ENCODE peak calls at places on chromosomes 11 and 22, in four cellular contexts. One of them, this sample, is unnamed.

GRCh38 chr11:61545341-61545740 is 35.5 kb downstream of the SYT7 start:
- DNase-seq in tibial nerve: no peak
- DNase-seq in sigmoid colon: no peak
- DNase-seq in ovary: no peak
- DNase-seq in this sample: no peak

GRCh38 chr11:19117760-19118097 is 761 bp downstream of the ZDHHC13 start:
- DNase-seq in ovary: no peak
- DNase-seq in sigmoid colon: no peak
- DNase-seq in tibial nerve: no peak
- DNase-seq in this sample: no peak

GRCh38 chr11:14587203-14587602 is 56.4 kb upstream of the PDE3B start:
- DNase-seq in tibial nerve: no peak
- DNase-seq in sigmoid colon: no peak
- DNase-seq in ovary: no peak
- DNase-seq in this sample: no peak

GRCh38 chr11:68214173-68215086 is 1.3 kb upstream of the KMT5B start:
- DNase-seq in sigmoid colon: no peak
- DNase-seq in ovary: peak; percentile 37
- DNase-seq in tibial nerve: no peak
- DNase-seq in this sample: peak; percentile 25

GRCh38 chr11:11313902-11314692 is 39.0 kb downstream of the CSNK2A3 start:
- DNase-seq in tibial nerve: no peak
- DNase-seq in sigmoid colon: no peak
- DNase-seq in ovary: peak; percentile 25
- DNase-seq in this sample: peak; percentile 43

GRCh38 chr11:31809857-31810778 is 1.0 kb downstream of the PAX6 start:
- DNase-seq in tibial nerve: no peak
- DNase-seq in sigmoid colon: peak; percentile 61
- DNase-seq in ovary: no peak
- DNase-seq in this sample: no peak

GRCh38 chr11:102287963-102288744 is 29.1 kb upstream of the BIRC3 start:
- DNase-seq in tibial nerve: no peak
- DNase-seq in ovary: peak; percentile 38
- DNase-seq in sigmoid colon: no peak
- DNase-seq in this sample: no peak

GRCh38 chr11:35178862-35179261 is 39.9 kb downstream of the CD44 start:
- DNase-seq in tibial nerve: no peak
- DNase-seq in ovary: no peak
- DNase-seq in sigmoid colon: no peak
- DNase-seq in this sample: no peak

GRCh38 chr11:1006762-1007161 is 29.8 kb downstream of the MUC6 start:
- DNase-seq in tibial nerve: no peak
- DNase-seq in sigmoid colon: no peak
- DNase-seq in ovary: peak; percentile 26
- DNase-seq in this sample: no peak

GRCh38 chr11:16812274-16812673 is 73.8 kb downstream of the C11orf58 start:
- DNase-seq in tibial nerve: no peak
- DNase-seq in ovary: no peak
- DNase-seq in sigmoid colon: peak; percentile 24
- DNase-seq in this sample: no peak

GRCh38 chr11:3969613-3970012 is 114.1 kb downstream of the STIM1 start:
- DNase-seq in ovary: no peak
- DNase-seq in tibial nerve: no peak
- DNase-seq in sigmoid colon: no peak
- DNase-seq in this sample: no peak

GRCh38 chr11:96893988-96894387 is 504.2 kb downstream of the JRKL start:
- DNase-seq in ovary: no peak
- DNase-seq in sigmoid colon: no peak
- DNase-seq in tibial nerve: no peak
- DNase-seq in this sample: no peak

DNA sequence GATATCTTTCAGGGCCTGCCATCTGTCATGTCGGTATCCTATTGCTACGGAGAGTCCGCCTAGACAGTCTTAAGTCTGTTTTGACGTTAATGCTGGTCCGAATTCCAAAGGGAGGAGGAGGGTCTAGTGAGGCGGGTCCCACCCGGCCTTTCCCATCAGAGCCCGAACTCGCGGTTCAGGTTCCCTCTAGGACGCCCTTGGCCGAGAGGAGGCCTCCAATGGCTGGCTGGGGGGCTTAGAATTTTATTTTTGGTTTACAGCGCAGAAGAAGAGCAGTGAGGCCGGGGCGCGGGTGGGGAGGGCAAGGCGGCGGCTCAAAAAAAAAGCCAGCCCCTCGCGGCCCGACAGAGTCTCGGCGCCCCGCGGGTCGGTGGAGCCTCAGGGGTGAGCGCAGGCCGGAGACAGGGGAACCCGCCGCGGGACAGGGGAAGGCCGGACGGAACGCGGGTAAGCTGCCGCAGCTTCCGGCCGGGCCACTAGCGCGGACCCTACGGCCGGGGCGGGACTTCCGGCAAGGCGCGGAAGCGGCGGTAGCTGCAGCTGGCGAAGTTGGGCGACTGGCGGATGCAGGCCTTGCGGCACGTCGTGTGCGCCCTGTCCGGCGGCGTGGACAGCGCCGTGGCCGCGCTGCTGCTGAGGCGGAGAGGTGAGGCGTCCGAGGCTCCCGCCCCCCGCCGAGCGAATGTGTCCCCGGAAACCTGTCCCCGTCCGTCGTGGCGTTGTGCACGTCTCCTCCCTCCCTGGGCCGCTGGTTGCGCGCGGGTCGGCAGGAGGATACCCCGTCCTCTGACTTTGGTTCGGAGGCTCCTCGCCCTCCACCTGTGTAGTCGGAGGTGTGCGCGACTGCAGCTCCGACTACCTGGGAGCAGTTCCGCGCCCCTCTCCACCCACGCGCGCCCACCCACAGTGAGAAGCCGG is at the start of gene TRMU:
- DNase-seq in ovary: peak; percentile 81
- DNase-seq in sigmoid colon: peak; percentile 91
- DNase-seq in tibial nerve: peak; percentile 66
- DNase-seq in this sample: peak; percentile 92
- TF ChIP-seq EP300 in ovary: no peak
- TF ChIP-seq EP300 in sigmoid colon: no peak
- TF ChIP-seq EP300 in tibial nerve: no peak
- TF ChIP-seq EP300 in this sample: no peak

DNA sequence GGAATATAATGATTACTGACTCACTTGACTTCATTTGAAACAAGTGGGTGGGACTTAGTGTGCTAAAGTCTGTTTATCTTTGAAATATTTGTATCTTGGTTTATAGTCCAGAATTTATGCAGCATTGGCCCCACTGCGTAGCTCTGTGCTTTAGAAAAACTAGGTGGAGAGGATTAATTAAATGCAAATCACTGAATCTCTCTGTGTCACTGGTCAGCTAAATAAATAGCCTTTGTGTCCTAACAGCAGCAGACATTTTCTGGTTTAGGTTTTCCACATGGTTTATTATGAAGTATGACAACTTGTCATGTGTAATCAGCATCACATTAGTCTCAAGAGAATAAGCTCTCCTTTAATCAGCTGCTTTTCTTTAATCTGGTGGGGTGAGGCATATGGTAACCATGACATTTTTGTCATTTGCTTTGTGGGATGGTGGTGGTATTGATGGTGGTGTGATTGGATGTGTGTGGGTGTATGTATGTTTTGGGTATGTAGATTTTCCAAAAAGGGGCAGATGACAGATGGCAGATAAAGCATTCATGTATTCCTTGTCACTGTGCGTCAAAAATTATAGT is 33.9 kb downstream of the BCL2L13 start:
- DNase-seq in sigmoid colon: no peak
- DNase-seq in ovary: no peak
- DNase-seq in tibial nerve: no peak
- DNase-seq in this sample: no peak
- TF ChIP-seq EP300 in sigmoid colon: no peak
- TF ChIP-seq EP300 in ovary: no peak
- TF ChIP-seq EP300 in tibial nerve: no peak
- TF ChIP-seq EP300 in this sample: no peak

GRCh38 chr11:45920531-45921477 is 1.7 kb upstream of the LARGE2 start:
- DNase-seq in sigmoid colon: peak; percentile 42
- DNase-seq in ovary: peak; percentile 8
- DNase-seq in tibial nerve: no peak
- DNase-seq in this sample: no peak
- TF ChIP-seq EP300 in sigmoid colon: no peak
- TF ChIP-seq EP300 in ovary: no peak
- TF ChIP-seq EP300 in tibial nerve: no peak
- TF ChIP-seq EP300 in this sample: no peak

GRCh38 chr22:49032821-49033220 is 794.9 kb downstream of the BRD1 start:
- DNase-seq in sigmoid colon: no peak
- DNase-seq in ovary: no peak
- DNase-seq in tibial nerve: no peak
- DNase-seq in this sample: no peak
- TF ChIP-seq EP300 in sigmoid colon: no peak
- TF ChIP-seq EP300 in ovary: no peak
- TF ChIP-seq EP300 in tibial nerve: no peak
- TF ChIP-seq EP300 in this sample: no peak

DNA sequence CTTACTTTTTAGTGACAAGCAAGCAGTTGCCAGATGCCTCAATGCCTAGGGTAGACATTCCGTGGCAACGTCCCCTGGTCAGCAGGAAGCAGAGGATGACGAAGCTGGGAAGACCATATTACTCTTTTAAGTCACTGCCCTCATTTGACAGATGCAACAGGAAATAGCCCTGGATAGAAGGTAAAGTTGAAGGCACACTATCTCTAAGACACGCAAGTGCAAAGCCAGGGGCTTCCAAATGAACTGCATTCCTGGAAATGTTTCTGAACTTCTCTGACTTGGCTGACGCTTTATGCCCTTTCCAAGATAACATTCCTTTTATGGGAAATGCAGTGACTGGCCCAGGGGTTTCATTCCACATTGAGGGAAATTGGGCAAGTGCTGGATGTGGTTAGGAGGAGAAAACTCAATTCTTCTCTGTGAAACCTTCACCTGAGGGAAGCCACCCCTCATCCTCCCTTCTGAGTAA is 14.7 kb downstream of the PCSK7 start:
- DNase-seq in sigmoid colon: peak; percentile 75
- DNase-seq in ovary: no peak
- DNase-seq in tibial nerve: no peak
- DNase-seq in this sample: no peak
- TF ChIP-seq EP300 in sigmoid colon: no peak
- TF ChIP-seq EP300 in ovary: peak; percentile 87
- TF ChIP-seq EP300 in tibial nerve: peak; percentile 29
- TF ChIP-seq EP300 in this sample: no peak

This sample was measured in upper lobe of left lung.